ENCODE peak calls at places on chromosomes 13 and 19, in nine cellular contexts. One of them, this sample, is unnamed.

GRCh38 chr13:48580185-48580803 is 47.4 kb upstream of the RCBTB2 start:
- DNase-seq in HL-60: no peak
- DNase-seq in SK-N-SH: peak; percentile 45
- DNase-seq in GM23338: peak; percentile 84
- DNase-seq in GM12878: no peak
- DNase-seq in HepG2: peak; percentile 52
- DNase-seq in K562: peak; percentile 33
- DNase-seq in Panc1: peak; percentile 45
- DNase-seq in HCT116: peak; percentile 45
- DNase-seq in this sample: peak; percentile 38

GRCh38 chr13:20342326-20342725 is 110.2 kb upstream of the GJB6 start:
- DNase-seq in HL-60: no peak
- DNase-seq in SK-N-SH: no peak
- DNase-seq in GM23338: no peak
- DNase-seq in GM12878: no peak
- DNase-seq in HepG2: no peak
- DNase-seq in K562: no peak
- DNase-seq in Panc1: no peak
- DNase-seq in HCT116: no peak
- DNase-seq in this sample: no peak

GRCh38 chr19:15279326-15279904 is 47.2 kb upstream of the EPHX3 start:
- DNase-seq in HL-60: no peak
- DNase-seq in SK-N-SH: no peak
- DNase-seq in GM23338: no peak
- DNase-seq in GM12878: no peak
- DNase-seq in HepG2: no peak
- DNase-seq in K562: no peak
- DNase-seq in Panc1: no peak
- DNase-seq in HCT116: no peak
- DNase-seq in this sample: no peak

GRCh38 chr19:2613507-2614295 is 88.8 kb downstream of the GNG7 start:
- DNase-seq in HL-60: no peak
- DNase-seq in SK-N-SH: peak; percentile 78
- DNase-seq in GM23338: peak; percentile 83
- DNase-seq in GM12878: no peak
- DNase-seq in HepG2: no peak
- DNase-seq in K562: peak; percentile 71
- DNase-seq in Panc1: no peak
- DNase-seq in HCT116: no peak
- DNase-seq in this sample: no peak

GRCh38 chr13:94620286-94620896 is 18.7 kb downstream of the GPR180 start:
- DNase-seq in HL-60: no peak
- DNase-seq in SK-N-SH: peak; percentile 49
- DNase-seq in GM23338: peak; percentile 73
- DNase-seq in GM12878: no peak
- DNase-seq in HepG2: peak; percentile 39
- DNase-seq in K562: peak; percentile 35
- DNase-seq in Panc1: no peak
- DNase-seq in HCT116: peak; percentile 15
- DNase-seq in this sample: peak; percentile 13

GRCh38 chr19:6064016-6064702 is 46.1 kb downstream of the RFX2 start:
- DNase-seq in HL-60: no peak
- DNase-seq in SK-N-SH: no peak
- DNase-seq in GM23338: no peak
- DNase-seq in GM12878: no peak
- DNase-seq in HepG2: no peak
- DNase-seq in K562: no peak
- DNase-seq in Panc1: no peak
- DNase-seq in HCT116: no peak
- DNase-seq in this sample: peak; percentile 35

GRCh38 chr19:9009935-9010651 is at the start of gene MUC16:
- DNase-seq in HL-60: no peak
- DNase-seq in SK-N-SH: no peak
- DNase-seq in GM23338: peak; percentile 31
- DNase-seq in GM12878: no peak
- DNase-seq in HepG2: no peak
- DNase-seq in K562: no peak
- DNase-seq in Panc1: no peak
- DNase-seq in HCT116: no peak
- DNase-seq in this sample: no peak

GRCh38 chr19:18021121-18021755 is 13.3 kb downstream of the ARRDC2 start:
- DNase-seq in HL-60: no peak
- DNase-seq in SK-N-SH: no peak
- DNase-seq in GM23338: no peak
- DNase-seq in GM12878: no peak
- DNase-seq in HepG2: no peak
- DNase-seq in K562: peak; percentile 79
- DNase-seq in Panc1: no peak
- DNase-seq in HCT116: no peak
- DNase-seq in this sample: no peak

GRCh38 chr13:111339366-111340143 is 19.1 kb downstream of the TEX29 start:
- DNase-seq in HL-60: no peak
- DNase-seq in SK-N-SH: no peak
- DNase-seq in GM23338: no peak
- DNase-seq in GM12878: no peak
- DNase-seq in HepG2: no peak
- DNase-seq in K562: no peak
- DNase-seq in Panc1: no peak
- DNase-seq in HCT116: no peak
- DNase-seq in this sample: no peak

GRCh38 chr19:32029235-32029634 is 316.2 kb upstream of the ZNF507 start:
- DNase-seq in HL-60: no peak
- DNase-seq in SK-N-SH: no peak
- DNase-seq in GM23338: no peak
- DNase-seq in GM12878: no peak
- DNase-seq in HepG2: no peak
- DNase-seq in K562: no peak
- DNase-seq in Panc1: no peak
- DNase-seq in HCT116: no peak
- DNase-seq in this sample: no peak

GRCh38 chr13:22009500-22009899 is 338.6 kb downstream of the FGF9 start:
- DNase-seq in HL-60: peak; percentile 75
- DNase-seq in SK-N-SH: no peak
- DNase-seq in GM23338: no peak
- DNase-seq in GM12878: no peak
- DNase-seq in HepG2: no peak
- DNase-seq in K562: no peak
- DNase-seq in Panc1: no peak
- DNase-seq in HCT116: no peak
- DNase-seq in this sample: no peak

GRCh38 chr19:45663800-45664199 is 4.2 kb upstream of the GIPR start:
- DNase-seq in HL-60: no peak
- DNase-seq in SK-N-SH: no peak
- DNase-seq in GM23338: no peak
- DNase-seq in GM12878: no peak
- DNase-seq in HepG2: no peak
- DNase-seq in K562: no peak
- DNase-seq in Panc1: no peak
- DNase-seq in HCT116: no peak
- DNase-seq in this sample: no peak

GRCh38 chr13:49214917-49215376 is 5.2 kb upstream of the MLNR start:
- DNase-seq in HL-60: peak; percentile 93
- DNase-seq in SK-N-SH: no peak
- DNase-seq in GM23338: peak; percentile 72
- DNase-seq in GM12878: no peak
- DNase-seq in HepG2: peak; percentile 78
- DNase-seq in K562: no peak
- DNase-seq in Panc1: no peak
- DNase-seq in HCT116: peak; percentile 19
- DNase-seq in this sample: no peak

GRCh38 chr13:99123101-99124045 is 77.3 kb upstream of the UBAC2 start:
- DNase-seq in HL-60: no peak
- DNase-seq in SK-N-SH: no peak
- DNase-seq in GM23338: no peak
- DNase-seq in GM12878: no peak
- DNase-seq in HepG2: no peak
- DNase-seq in K562: no peak
- DNase-seq in Panc1: no peak
- DNase-seq in HCT116: no peak
- DNase-seq in this sample: no peak
- TF ChIP-seq REST in HL-60: no peak
- TF ChIP-seq REST in SK-N-SH: no peak
- TF ChIP-seq REST in GM23338: no peak
- TF ChIP-seq REST in GM12878: no peak
- TF ChIP-seq REST in HepG2: no peak
- TF ChIP-seq REST in K562: no peak
- TF ChIP-seq REST in Panc1: no peak
- TF ChIP-seq REST in HCT116: no peak
- TF ChIP-seq REST in this sample: no peak

DNA sequence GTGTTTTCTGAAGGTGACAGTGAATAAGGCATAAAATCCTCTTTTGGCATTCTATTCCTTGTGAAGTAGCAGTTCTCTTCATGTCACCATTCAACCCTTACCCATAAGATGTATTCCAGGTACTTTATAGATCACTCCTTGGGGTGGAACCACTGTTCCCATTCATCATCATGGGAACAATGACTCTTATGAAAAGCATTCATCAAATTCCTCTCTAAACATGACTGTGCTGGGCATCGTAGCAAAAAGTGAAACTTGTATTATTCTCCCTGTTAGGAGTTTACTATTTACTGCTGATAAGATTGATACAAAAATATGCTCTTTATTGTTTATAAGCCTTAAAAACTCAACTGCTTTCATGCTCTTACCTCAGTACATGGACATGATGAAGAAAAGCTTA is 793.4 kb downstream of the LIG4 start:
- DNase-seq in HL-60: no peak
- DNase-seq in SK-N-SH: no peak
- DNase-seq in GM23338: no peak
- DNase-seq in GM12878: no peak
- DNase-seq in HepG2: no peak
- DNase-seq in K562: no peak
- DNase-seq in Panc1: no peak
- DNase-seq in HCT116: no peak
- DNase-seq in this sample: no peak
- TF ChIP-seq REST in HL-60: no peak
- TF ChIP-seq REST in SK-N-SH: no peak
- TF ChIP-seq REST in GM23338: no peak
- TF ChIP-seq REST in GM12878: no peak
- TF ChIP-seq REST in HepG2: no peak
- TF ChIP-seq REST in K562: no peak
- TF ChIP-seq REST in Panc1: no peak
- TF ChIP-seq REST in HCT116: no peak
- TF ChIP-seq REST in this sample: no peak

DNA sequence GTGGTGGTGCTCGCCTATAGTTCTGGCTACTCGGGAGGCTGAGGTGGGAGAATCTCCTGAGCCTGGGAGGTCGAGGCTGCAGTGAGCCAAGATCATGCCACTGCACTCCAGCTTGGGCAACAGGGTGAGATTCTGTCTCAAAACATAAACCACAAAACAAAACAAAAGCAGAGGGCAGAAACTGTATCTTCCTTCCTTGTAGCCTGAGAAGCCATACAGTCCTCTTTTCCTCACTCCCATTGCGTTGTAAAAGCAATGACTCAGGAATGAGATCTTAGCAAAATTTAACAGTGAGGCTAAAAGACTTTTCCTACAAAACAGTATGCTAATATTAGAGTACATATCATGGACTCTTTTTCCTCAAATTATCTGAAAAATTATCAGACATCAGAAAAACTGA is 130.9 kb downstream of the SHISA2 start:
- DNase-seq in HL-60: no peak
- DNase-seq in SK-N-SH: no peak
- DNase-seq in GM23338: no peak
- DNase-seq in GM12878: no peak
- DNase-seq in HepG2: no peak
- DNase-seq in K562: no peak
- DNase-seq in Panc1: no peak
- DNase-seq in HCT116: no peak
- DNase-seq in this sample: no peak
- TF ChIP-seq REST in HL-60: no peak
- TF ChIP-seq REST in SK-N-SH: no peak
- TF ChIP-seq REST in GM23338: no peak
- TF ChIP-seq REST in GM12878: no peak
- TF ChIP-seq REST in HepG2: no peak
- TF ChIP-seq REST in K562: no peak
- TF ChIP-seq REST in Panc1: no peak
- TF ChIP-seq REST in HCT116: no peak
- TF ChIP-seq REST in this sample: no peak

GRCh38 chr13:104253063-104253680 is 1187.0 kb upstream of the SLC10A2 start:
- DNase-seq in HL-60: no peak
- DNase-seq in SK-N-SH: no peak
- DNase-seq in GM23338: peak; percentile 56
- DNase-seq in GM12878: no peak
- DNase-seq in HepG2: no peak
- DNase-seq in K562: no peak
- DNase-seq in Panc1: no peak
- DNase-seq in HCT116: no peak
- DNase-seq in this sample: no peak
- TF ChIP-seq REST in HL-60: no peak
- TF ChIP-seq REST in SK-N-SH: no peak
- TF ChIP-seq REST in GM23338: no peak
- TF ChIP-seq REST in GM12878: no peak
- TF ChIP-seq REST in HepG2: no peak
- TF ChIP-seq REST in K562: no peak
- TF ChIP-seq REST in Panc1: no peak
- TF ChIP-seq REST in HCT116: no peak
- TF ChIP-seq REST in this sample: no peak

GRCh38 chr19:19110410-19111137 is 27.7 kb downstream of the TMEM161A start:
- DNase-seq in HL-60: peak; percentile 14
- DNase-seq in SK-N-SH: peak; percentile 89
- DNase-seq in GM23338: peak; percentile 87
- DNase-seq in GM12878: no peak
- DNase-seq in HepG2: no peak
- DNase-seq in K562: no peak
- DNase-seq in Panc1: no peak
- DNase-seq in HCT116: no peak
- DNase-seq in this sample: no peak
- TF ChIP-seq REST in HL-60: no peak
- TF ChIP-seq REST in SK-N-SH: no peak
- TF ChIP-seq REST in GM23338: no peak
- TF ChIP-seq REST in GM12878: no peak
- TF ChIP-seq REST in HepG2: no peak
- TF ChIP-seq REST in K562: no peak
- TF ChIP-seq REST in Panc1: no peak
- TF ChIP-seq REST in HCT116: no peak
- TF ChIP-seq REST in this sample: no peak